ENCODE peak calls at places on chromosomes 2 and 18, in eight cellular contexts. R, M, K, Q, F, P, A and L are unnamed samples.

GRCh38 chr2:236093134-236093533 is 75.1 kb downstream of the GBX2 start:
- DNase-seq in R (peak; percentile 3), M (no peak), K (no peak), Q (no peak), F (no peak), P (no peak), A (no peak), L (no peak)

GRCh38 chr2:120108049-120108448 is 95.2 kb downstream of the EPB41L5 start:
- DNase-seq in R (no peak), M (peak; percentile 86), K (no peak), Q (no peak), F (peak; percentile 9), P (no peak), A (peak; percentile 84), L (peak; percentile 63)

GRCh38 chr2:190718652-190719526 is 70.0 kb downstream of the NAB1 start:
- DNase-seq in R (no peak), M (no peak), K (peak; percentile 77), Q (no peak), F (peak; percentile 72), P (peak; percentile 7), A (peak; percentile 11), L (peak; percentile 41)

GRCh38 chr2:25576596-25576995 is 96.8 kb downstream of the DTNB start:
- DNase-seq in R (no peak), M (no peak), K (no peak), Q (no peak), F (no peak), P (no peak), A (peak; percentile 21), L (no peak)

GRCh38 chr18:48923746-48924580 is 26.8 kb downstream of the SMAD7 start:
- DNase-seq in R (peak; percentile 60), M (peak; percentile 69), K (no peak), Q (no peak), F (no peak), P (no peak), A (no peak), L (no peak)

GRCh38 chr2:164737612-164738081 is 104.0 kb downstream of the COBLL1 start:
- DNase-seq in R (peak; percentile 57), M (peak; percentile 55), K (peak; percentile 68), Q (peak; percentile 46), F (peak; percentile 33), P (no peak), A (peak; percentile 74), L (peak; percentile 72)

GRCh38 chr2:26770986-26771586 is 7.0 kb downstream of the SLC35F6 start:
- DNase-seq in R (no peak), M (peak; percentile 94), K (peak; percentile 93), Q (peak; percentile 88), F (peak; percentile 80), P (peak; percentile 63), A (peak; percentile 70), L (peak; percentile 68)

GRCh38 chr2:143410097-143410897 is 281.1 kb downstream of the ARHGAP15 start:
- DNase-seq in R (no peak), M (no peak), K (no peak), Q (no peak), F (no peak), P (no peak), A (no peak), L (no peak)

GRCh38 chr2:20012282-20013060 is at the start of gene MATN3:
- DNase-seq in R (peak; percentile 64), M (peak; percentile 20), K (peak; percentile 76), Q (no peak), F (no peak), P (no peak), A (peak; percentile 46), L (peak; percentile 63)

GRCh38 chr2:215136669-215137328 is 1.6 kb downstream of the ABCA12 start:
- DNase-seq in R (no peak), M (peak; percentile 15), K (no peak), Q (no peak), F (peak; percentile 82), P (no peak), A (no peak), L (no peak)

GRCh38 chr2:161586517-161587167 is 37.6 kb upstream of the SLC4A10 start:
- DNase-seq in R (no peak), M (peak; percentile 37), K (no peak), Q (no peak), F (no peak), P (no peak), A (no peak), L (no peak)

GRCh38 chr2:148742373-148742772 is 97.8 kb downstream of the EPC2 start:
- DNase-seq in R (no peak), M (no peak), K (no peak), Q (no peak), F (no peak), P (no peak), A (no peak), L (no peak)

GRCh38 chr18:78998350-78999055 is 18.9 kb downstream of the SALL3 start:
- DNase-seq in R (no peak), M (no peak), K (no peak), Q (no peak), F (no peak), P (no peak), A (no peak), L (no peak)

GRCh38 chr2:67528320-67528719 is 131.2 kb downstream of the ETAA1 start:
- DNase-seq in R (no peak), M (no peak), K (no peak), Q (no peak), F (no peak), P (no peak), A (no peak), L (no peak)

GRCh38 chr2:181764095-181764963 is 84.0 kb upstream of the NEUROD1 start:
- DNase-seq in R (no peak), M (no peak), K (no peak), Q (no peak), F (no peak), P (no peak), A (no peak), L (no peak)

GRCh38 chr2:160970052-160970846 is 190.0 kb upstream of the TANK start:
- DNase-seq in R (no peak), M (peak; percentile 90), K (no peak), Q (no peak), F (no peak), P (no peak), A (peak; percentile 61), L (no peak)

GRCh38 chr18:77262655-77263470 is 13.2 kb downstream of the GALR1 start:
- DNase-seq in R (no peak), M (no peak), K (no peak), Q (no peak), F (no peak), P (no peak), A (peak; percentile 18), L (no peak)

GRCh38 chr2:15943914-15944313 is 3.6 kb downstream of the MYCN start:
- DNase-seq in R (no peak), M (peak; percentile 13), K (no peak), Q (no peak), F (no peak), P (no peak), A (peak; percentile 64), L (no peak)

GRCh38 chr2:15941483-15941853 is 1.1 kb downstream of the MYCN start:
- DNase-seq in R (no peak), M (no peak), K (no peak), Q (no peak), F (no peak), P (no peak), A (no peak), L (no peak)

GRCh38 chr2:15943378-15943851 is 3.1 kb downstream of the MYCN start:
- DNase-seq in R (peak; percentile 57), M (no peak), K (no peak), Q (no peak), F (no peak), P (no peak), A (peak; percentile 40), L (peak; percentile 47)

GRCh38 chr2:15941970-15942710 is 1.8 kb downstream of the MYCN start:
- DNase-seq in R (peak; percentile 64), M (no peak), K (peak; percentile 79), Q (no peak), F (no peak), P (no peak), A (peak; percentile 20), L (peak; percentile 36)

GRCh38 chr2:15942711-15943345 is 2.5 kb downstream of the MYCN start:
- DNase-seq in R (no peak), M (no peak), K (no peak), Q (no peak), F (no peak), P (no peak), A (no peak), L (no peak)
- H3K4me3 ChIP-seq in R (peak overlapping the region; percentile 60), M (no peak overlapping the region), K (peak overlapping the region; percentile 56), Q (peak overlapping the region; percentile 43), F (no peak overlapping the region), P (peak overlapping the region; percentile 45), A (no peak overlapping the region), L (peak overlapping the region; percentile 53)

GRCh38 chr18:22544626-22545025 is 126.9 kb upstream of the CTAGE1 start:
- DNase-seq in R (no peak), M (no peak), K (no peak), Q (no peak), F (no peak), P (no peak), A (no peak), L (no peak)
- H3K4me1 ChIP-seq in R (no peaks in the 10 kb centered on the region), M (peaks cover 7% of the 10 kb centered on the region), K (no peaks in the 10 kb centered on the region), Q (no peaks in the 10 kb centered on the region), F (peaks cover 5% of the 10 kb centered on the region), P (peaks cover 68% of the 10 kb centered on the region), A (no peaks in the 10 kb centered on the region), L (peaks cover 8% of the 10 kb centered on the region)

DNA sequence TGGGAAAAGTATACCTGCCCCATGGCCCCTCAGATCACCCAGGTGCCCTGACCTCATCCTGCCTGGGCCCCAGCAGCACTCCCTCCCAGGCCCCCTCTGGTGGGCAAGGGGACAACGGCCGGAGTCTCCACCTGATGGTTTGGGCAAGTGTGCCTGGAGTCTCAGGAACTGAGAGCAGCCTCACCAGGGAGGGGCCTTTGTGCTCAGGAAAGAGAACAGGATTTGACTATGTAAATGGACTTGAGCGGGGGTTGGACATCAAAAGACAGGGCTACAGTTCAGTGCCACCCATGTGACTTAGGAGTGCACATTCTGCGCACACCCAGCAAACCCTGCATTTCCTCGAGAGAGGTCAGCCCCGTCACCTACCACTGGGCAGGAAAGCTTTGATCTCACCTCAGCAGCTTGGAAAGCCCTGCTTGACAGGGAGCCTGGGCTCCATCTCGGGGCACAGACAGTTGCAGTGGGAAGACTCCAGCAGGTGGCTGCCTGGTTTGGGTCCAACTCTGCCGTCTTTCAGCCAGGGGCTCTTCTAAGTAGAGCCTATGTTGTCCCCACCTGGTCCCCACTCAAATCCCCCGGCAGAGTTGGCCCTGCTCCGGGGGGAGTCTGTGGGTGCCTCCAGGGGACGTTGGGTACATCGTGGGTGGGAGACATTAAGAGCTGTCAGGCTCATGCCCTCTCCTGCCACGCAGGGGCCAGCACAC is 3.3 kb downstream of the INPP5D start:
- DNase-seq in R (peak; percentile 45), M (no peak), K (no peak), Q (no peak), F (no peak), P (no peak), A (no peak), L (peak; percentile 41)
- TF ChIP-seq CTCF in R (peak; percentile 9), M (no peak), K (no peak), Q (no peak), F (no peak), P (no peak), A (no peak), L (no peak)

DNA sequence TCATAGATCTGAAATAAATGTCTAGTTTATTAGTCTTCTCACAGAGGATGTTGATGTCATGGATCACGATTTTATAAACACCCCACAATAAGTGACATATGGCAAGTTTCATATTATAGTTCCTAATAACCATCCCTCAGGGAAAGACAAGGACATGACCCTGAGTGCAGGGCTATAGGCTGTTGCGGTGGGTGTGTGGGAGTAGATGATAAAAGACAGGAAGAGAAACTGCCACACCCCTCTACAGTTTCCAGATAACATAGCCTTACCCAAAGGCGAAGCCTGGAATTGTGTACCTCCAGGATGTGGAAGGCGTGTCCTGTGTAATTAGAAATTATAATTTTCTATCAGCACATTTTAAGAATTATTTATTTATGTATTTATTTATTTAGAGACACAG is 2.4 kb upstream of the NEDD4L start:
- DNase-seq in R (no peak), M (no peak), K (no peak), Q (no peak), F (no peak), P (no peak), A (peak; percentile 75), L (no peak)
- H3K4me3 ChIP-seq in R (no peak overlapping the region), M (no peak overlapping the region), K (no peak overlapping the region), Q (no peak overlapping the region), F (no peak overlapping the region), P (no peak overlapping the region), A (no peak overlapping the region), L (no peak overlapping the region)